ENCODE peak calls at places on chromosome 18, in seven cellular contexts. D is cardiac muscle cell, X is bronchial epithelial cell, W is uterus, O is AG04450, N is osteoblast, T is foreskin fibroblast. G is an unnamed sample.

GRCh38 chr18:76995896-76996295 is 136.7 kb downstream of the MBP start:
- DNase-seq in D (no peak), X (no peak), W (no peak), O (no peak), N (no peak), T (no peak), G (no peak)

GRCh38 chr18:24112874-24113615 is 25.8 kb upstream of the CABYR start:
- DNase-seq in D (no peak), X (peak), W (no peak), O (no peak), N (peak), T (peak), G (no peak)

GRCh38 chr18:79911871-79912270 is 39.6 kb downstream of the SLC66A2 start:
- DNase-seq in D (no peak), X (no peak), W (no peak), O (no peak), N (peak), T (no peak), G (no peak)

GRCh38 chr18:32072321-32072720 is 19.4 kb upstream of the RNF138 start:
- DNase-seq in D (peak), X (peak), W (no peak), O (no peak), N (no peak), T (no peak), G (no peak)

GRCh38 chr18:46756559-46757201 is at the start of gene ST8SIA5:
- DNase-seq in D (no peak), X (no peak), W (no peak), O (no peak), N (no peak), T (no peak), G (no peak)

GRCh38 chr18:28398491-28398890 is 221.6 kb upstream of the CDH2 start:
- DNase-seq in D (no peak), X (no peak), W (no peak), O (no peak), N (no peak), T (no peak), G (no peak)

GRCh38 chr18:22026362-22026761 is 143.0 kb upstream of the GATA6 start:
- DNase-seq in D (no peak), X (no peak), W (no peak), O (no peak), N (no peak), T (no peak), G (no peak)

GRCh38 chr18:24014986-24015896 is 687 bp downstream of the TTC39C start:
- DNase-seq in D (peak), X (no peak), W (peak), O (no peak), N (peak), T (peak), G (no peak)

GRCh38 chr18:63298393-63299015 is 21.1 kb downstream of the BCL2 start:
- DNase-seq in D (no peak), X (no peak), W (no peak), O (no peak), N (no peak), T (no peak), G (no peak)

GRCh38 chr18:62524443-62525200 is 1.8 kb downstream of the ZCCHC2 start:
- DNase-seq in D (peak), X (peak), W (peak), O (no peak), N (peak), T (peak), G (peak)

GRCh38 chr18:54776282-54776977 is 51.8 kb upstream of the RAB27B start:
- DNase-seq in D (peak), X (peak), W (no peak), O (peak), N (peak), T (peak), G (no peak)

GRCh38 chr18:22566703-22567420 is 149.1 kb upstream of the CTAGE1 start:
- DNase-seq in D (no peak), X (no peak), W (no peak), O (no peak), N (no peak), T (no peak), G (no peak)

GRCh38 chr18:36265035-36265434 is 32.5 kb upstream of the FHOD3 start:
- DNase-seq in D (peak), X (peak), W (no peak), O (no peak), N (no peak), T (no peak), G (no peak)

GRCh38 chr18:79872852-79873444 is 75.2 kb downstream of the KCNG2 start:
- DNase-seq in D (no peak), X (no peak), W (no peak), O (no peak), N (peak), T (no peak), G (no peak)

GRCh38 chr18:5542393-5543035 is 1.3 kb downstream of the EPB41L3 start:
- DNase-seq in D (peak), X (no peak), W (no peak), O (no peak), N (no peak), T (no peak), G (no peak)

GRCh38 chr18:5543036-5543671 is 643 bp downstream of the EPB41L3 start:
- DNase-seq in D (no peak), X (no peak), W (no peak), O (no peak), N (no peak), T (no peak), G (peak)

GRCh38 chr18:5543854-5544389 is at the start of gene EPB41L3:
- DNase-seq in D (peak), X (no peak), W (peak), O (no peak), N (no peak), T (no peak), G (peak)

DNA sequence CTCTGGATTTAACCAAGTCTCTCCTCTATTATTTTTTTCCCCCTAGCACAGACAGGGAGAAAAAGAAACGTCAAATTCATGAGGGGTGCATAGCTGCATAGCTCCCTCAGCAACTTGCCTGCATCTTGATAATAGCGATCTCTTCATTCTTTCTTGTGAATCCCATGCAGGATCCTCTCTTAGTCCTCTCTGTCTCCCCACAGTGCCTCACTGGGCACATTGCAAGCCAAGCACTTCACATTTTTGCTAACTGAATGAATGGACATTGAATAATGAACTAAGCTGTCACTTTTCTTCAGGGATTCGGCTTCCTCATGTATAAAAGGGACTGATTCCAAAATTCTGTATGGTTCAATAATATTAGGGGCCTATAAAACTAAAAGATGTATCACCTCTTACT is 2.9 kb upstream of the EPB41L3 start:
- DNase-seq in D (peak), X (peak), W (no peak), O (peak), N (no peak), T (no peak), G (no peak)
- TF ChIP-seq CTCF in D (peak), X (no peak), W (peak), O (peak), N (no peak), T (peak), G (peak)

DNA sequence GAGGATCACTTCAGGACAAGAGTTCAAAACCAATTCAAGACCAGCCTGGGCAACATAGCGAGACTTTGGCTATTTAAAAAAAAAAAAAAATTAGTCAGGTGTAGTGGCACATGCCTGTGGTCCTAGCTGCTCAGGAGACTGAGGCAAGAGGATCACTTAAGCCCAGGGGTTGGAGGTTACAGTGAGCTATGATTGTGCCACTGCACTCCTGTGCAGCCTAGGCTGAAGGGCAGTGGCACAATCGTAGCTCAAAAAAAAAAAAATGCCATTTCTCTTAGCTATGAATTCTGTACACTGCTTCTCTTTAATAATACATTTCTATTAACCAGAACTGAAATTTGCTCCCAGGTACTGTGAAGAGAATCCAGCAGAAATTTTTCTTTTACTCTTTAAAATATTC is 202.8 kb downstream of the DYM start:
- DNase-seq in D (no peak), X (no peak), W (no peak), O (no peak), N (no peak), T (no peak), G (no peak)
- TF ChIP-seq CTCF in D (no peak), X (no peak), W (no peak), O (no peak), N (no peak), T (no peak), G (no peak)

GRCh38 chr18:3441290-3441689 is 8.7 kb upstream of the TGIF1 start:
- DNase-seq in D (peak), X (peak), W (no peak), O (no peak), N (peak), T (no peak), G (no peak)
- TF ChIP-seq CTCF in D (peak), X (peak), W (peak), O (no peak), N (peak), T (peak), G (peak)

GRCh38 chr18:44897445-44898215 is 216.9 kb downstream of the SETBP1 start:
- DNase-seq in D (no peak), X (no peak), W (no peak), O (no peak), N (no peak), T (no peak), G (no peak)

GRCh38 chr18:44900627-44901026 is 219.9 kb downstream of the SETBP1 start:
- DNase-seq in D (no peak), X (peak), W (no peak), O (no peak), N (no peak), T (no peak), G (no peak)

GRCh38 chr18:44898536-44898935 is 217.8 kb downstream of the SETBP1 start:
- DNase-seq in D (no peak), X (peak), W (no peak), O (no peak), N (no peak), T (no peak), G (no peak)

GRCh38 chr18:44901283-44901682 is 220.6 kb downstream of the SETBP1 start:
- DNase-seq in D (no peak), X (no peak), W (no peak), O (no peak), N (no peak), T (no peak), G (no peak)

DNA sequence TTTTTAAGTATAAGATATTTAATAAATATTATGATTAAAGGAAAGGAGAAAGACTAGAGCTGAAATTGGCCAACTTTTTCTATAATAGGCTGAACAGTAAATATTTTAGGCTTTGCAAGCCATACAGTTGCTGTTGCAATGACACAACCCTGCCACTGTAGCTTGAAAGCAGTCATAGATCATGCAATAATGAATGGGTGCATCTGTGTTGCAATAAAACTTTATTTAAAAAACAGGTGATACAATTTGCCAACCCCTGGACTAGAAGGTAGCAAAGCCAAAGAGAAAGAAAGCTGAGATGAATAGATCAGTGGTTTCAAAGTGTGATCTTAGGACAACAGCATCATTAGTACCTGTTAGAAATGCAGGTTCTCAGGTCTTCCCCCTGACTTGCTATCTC is 219.1 kb downstream of the SETBP1 start:
- DNase-seq in D (no peak), X (no peak), W (no peak), O (no peak), N (no peak), T (no peak), G (no peak)
- TF ChIP-seq CTCF in D (no peak), X (no peak), W (no peak), O (peak), N (no peak), T (no peak), G (no peak)

DNA sequence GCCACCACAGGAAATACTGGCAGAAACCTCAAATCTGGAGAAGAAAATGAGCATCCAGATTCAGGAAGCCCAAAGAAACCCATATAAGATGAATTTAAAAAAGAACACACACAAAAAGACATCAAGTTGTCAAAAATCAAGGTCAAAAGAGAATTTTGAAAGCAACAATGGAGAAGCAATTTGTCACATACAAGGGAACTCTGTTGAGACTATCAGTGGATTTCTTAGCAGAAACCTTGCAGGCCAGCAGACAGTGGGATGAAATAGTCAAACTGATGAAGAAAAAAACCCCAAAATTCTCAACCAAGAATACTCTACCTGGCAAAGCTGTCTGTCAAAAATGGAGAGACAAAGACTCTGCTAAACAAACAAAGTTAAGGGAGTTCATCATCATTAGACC is 272.6 kb downstream of the ADCYAP1 start:
- DNase-seq in D (no peak), X (no peak), W (no peak), O (no peak), N (no peak), T (no peak), G (no peak)
- TF ChIP-seq CTCF in D (no peak), X (no peak), W (no peak), O (no peak), N (no peak), T (no peak), G (no peak)

GRCh38 chr18:33232318-33232626 is 208.2 kb downstream of the CCDC178 start:
- DNase-seq in D (no peak), X (no peak), W (no peak), O (no peak), N (no peak), T (no peak), G (no peak)
- TF ChIP-seq CTCF in D (no peak), X (no peak), W (no peak), O (no peak), N (no peak), T (no peak), G (no peak)

GRCh38 chr18:50051288-50051687 is 143.7 kb downstream of the MYO5B start:
- DNase-seq in D (peak), X (peak), W (no peak), O (no peak), N (no peak), T (peak), G (no peak)
- TF ChIP-seq CTCF in D (peak), X (peak), W (no peak), O (peak), N (peak), T (no peak), G (no peak)